ENCODE peak calls at places on chromosomes 3 and 15, in eight cellular contexts. X, I, J, G, L, S, N and D are unnamed samples.

GRCh38 chr3:43105224-43105596 is 669 bp downstream of the POMGNT2 start:
- DNase-seq in L (no peak), G (no peak), I (no peak), S (no peak), N (no peak), J (peak), X (no peak), D (peak)

GRCh38 chr3:46089237-46090011 is 62.1 kb upstream of the XCR1 start:
- DNase-seq in S (no peak), X (no peak), L (peak), G (no peak), N (no peak), J (no peak), I (peak), D (peak)

GRCh38 chr3:40828741-40829415 is 304.1 kb downstream of the ZNF621 start:
- DNase-seq in J (no peak), X (no peak), N (no peak), G (no peak), L (no peak), S (no peak), I (no peak), D (no peak)

GRCh38 chr3:141410861-141411771 is 42.8 kb downstream of the ZBTB38 start:
- DNase-seq in S (no peak), N (no peak), I (peak), J (no peak), G (no peak), L (no peak), X (no peak), D (peak)

GRCh38 chr15:45187894-45188830 is at the start of gene SHF:
- DNase-seq in N (peak), S (no peak), I (peak), J (peak), G (no peak), L (no peak), X (peak), D (peak)

GRCh38 chr3:179929091-179929529 is 107.6 kb downstream of the PEX5L start:
- DNase-seq in L (peak), J (peak), I (peak), X (peak), S (peak), G (peak), N (peak), D (peak)

GRCh38 chr15:58517682-58518525 is 86.1 kb downstream of the LIPC start:
- DNase-seq in I (no peak), J (no peak), G (no peak), X (no peak), L (no peak), N (no peak), S (no peak), D (no peak)

GRCh38 chr3:65888980-65889706 is 149.6 kb downstream of the MAGI1 start:
- DNase-seq in X (no peak), S (no peak), G (peak), L (peak), J (peak), I (peak), N (peak), D (peak)

GRCh38 chr15:60044636-60045273 is 40.6 kb downstream of the FOXB1 start:
- DNase-seq in I (no peak), G (no peak), J (peak), N (no peak), S (no peak), X (no peak), L (no peak), D (no peak)

GRCh38 chr3:154152741-154153140 is 31.6 kb downstream of the ARHGEF26 start:
- DNase-seq in N (no peak), I (no peak), L (no peak), G (no peak), J (no peak), S (no peak), X (no peak), D (no peak)

GRCh38 chr3:183822631-183823030 is 2.7 kb downstream of the MAP6D1 start:
- DNase-seq in S (no peak), J (peak), G (no peak), N (no peak), X (no peak), L (no peak), I (no peak), D (no peak)

GRCh38 chr15:47685141-47685870 is 32.0 kb upstream of the SEMA6D start:
- DNase-seq in S (no peak), X (no peak), I (no peak), J (peak), G (no peak), L (peak), N (peak), D (peak)

GRCh38 chr15:82530606-82531379 is 9.5 kb downstream of the RPS17 start:
- DNase-seq in N (peak), I (peak), L (no peak), J (peak), G (no peak), X (peak), S (peak), D (peak)

GRCh38 chr3:122555275-122556071 is 8.6 kb downstream of the PARP9 start:
- DNase-seq in N (peak), X (no peak), L (no peak), J (no peak), S (no peak), I (no peak), G (no peak), D (no peak)

GRCh38 chr15:88908123-88908522 is 5.1 kb downstream of the MFGE8 start:
- DNase-seq in X (no peak), G (no peak), J (no peak), N (no peak), S (no peak), I (no peak), L (no peak), D (no peak)

GRCh38 chr3:132399054-132399929 is 18.0 kb upstream of the DNAJC13 start:
- DNase-seq in L (no peak), G (no peak), J (peak), N (peak), X (no peak), S (peak), I (peak), D (peak)

GRCh38 chr15:27017168-27017809 is 46.3 kb downstream of the GABRG3 start:
- DNase-seq in G (peak), N (peak), S (peak), I (peak), L (no peak), X (no peak), J (peak), D (no peak)

GRCh38 chr3:56251343-56251945 is 216.8 kb downstream of the ERC2 start:
- DNase-seq in S (peak), J (peak), I (peak), X (no peak), N (peak), L (peak), G (peak), D (peak)

GRCh38 chr15:64146885-64147681 is 4.4 kb upstream of the SNX22 start:
- DNase-seq in N (no peak), I (no peak), S (no peak), X (no peak), G (no peak), J (no peak), L (no peak), D (no peak)

GRCh38 chr3:158111861-158112260 is 2.0 kb downstream of the RSRC1 start:
- DNase-seq in X (no peak), I (no peak), L (no peak), N (no peak), G (no peak), J (no peak), S (no peak), D (no peak)

GRCh38 chr15:57662091-57662744 is 44.3 kb upstream of the POLR2M start:
- DNase-seq in I (no peak), N (no peak), L (no peak), G (no peak), S (no peak), X (no peak), J (no peak), D (no peak)

GRCh38 chr3:15055019-15055557 is 10.0 kb downstream of the MRPS25 start:
- DNase-seq in S (no peak), X (peak), L (no peak), I (no peak), G (no peak), J (no peak), N (no peak), D (peak)